ENCODE peak calls at places on chromosomes 12 and 14, in seven cellular contexts. A is left ventricle myocardium inferior; P is WTC11; F is activated effector memory CD4-positive, alpha-beta T cell treated with Interleukin-2 at 50 U/mL for 16 hours; R is aorta; M is occipital lobe; B is Kasumi-1. Y is an unnamed sample.

GRCh38 chr12:49260165-49260564 is 4.7 kb upstream of the TUBA1C start:
- DNase-seq in F (no peak), B (peak), R (no peak), P (no peak), A (no peak), M (no peak), Y (peak)

GRCh38 chr14:24806061-24806678 is 172.2 kb upstream of the GZMB start:
- DNase-seq in F (no peak), A (peak), M (no peak), P (peak), B (peak), R (peak), Y (peak)

GRCh38 chr12:65415826-65416225 is 137.3 kb downstream of the MSRB3 start:
- DNase-seq in R (no peak), F (no peak), P (no peak), M (no peak), A (no peak), B (no peak), Y (peak)

GRCh38 chr12:30989754-30990153 is 63.2 kb downstream of the TSPAN11 start:
- DNase-seq in R (no peak), F (no peak), B (peak), A (peak), P (peak), M (no peak), Y (peak)

GRCh38 chr14:88554458-88555286 is at the start of gene PTPN21:
- DNase-seq in B (no peak), A (peak), P (peak), F (no peak), M (no peak), R (peak), Y (peak)

GRCh38 chr14:55332654-55333570 is 61.7 kb downstream of the FBXO34 start:
- DNase-seq in F (no peak), M (no peak), A (no peak), P (no peak), B (no peak), R (no peak), Y (no peak)

GRCh38 chr14:95683793-95684192 is 2.4 kb upstream of the TCL1B start:
- DNase-seq in M (no peak), P (peak), B (peak), R (no peak), A (no peak), F (no peak), Y (peak)

GRCh38 chr12:93459097-93459496 is 8.2 kb upstream of the MRPL42 start:
- DNase-seq in A (no peak), P (no peak), R (no peak), F (no peak), B (no peak), M (no peak), Y (no peak)

GRCh38 chr12:102043928-102044327 is 17.9 kb downstream of the WASHC3 start:
- DNase-seq in A (no peak), M (no peak), B (no peak), F (no peak), R (no peak), P (no peak), Y (no peak)

GRCh38 chr12:6182279-6182898 is 17.8 kb upstream of the CD9 start:
- DNase-seq in M (peak), F (no peak), A (peak), R (peak), P (no peak), B (no peak), Y (peak)

GRCh38 chr12:123805119-123805518 is 43.0 kb downstream of the DNAH10 start:
- DNase-seq in P (no peak), F (no peak), B (no peak), M (no peak), A (no peak), R (no peak), Y (no peak)

GRCh38 chr12:132411457-132411856 is 78.5 kb upstream of the FBRSL1 start:
- DNase-seq in M (no peak), R (no peak), A (no peak), F (no peak), B (no peak), P (no peak), Y (no peak)

GRCh38 chr14:69685217-69685616 is 73.8 kb downstream of the SUSD6 start:
- DNase-seq in F (peak), P (no peak), M (no peak), R (no peak), A (no peak), B (no peak), Y (peak)

GRCh38 chr14:105087963-105088811 is 23.0 kb upstream of the GPR132 start:
- DNase-seq in P (peak), A (peak), F (no peak), R (peak), M (no peak), B (no peak), Y (peak)

GRCh38 chr12:132761911-132762583 is 415 bp upstream of the ANKLE2 start:
- DNase-seq in M (peak), P (peak), A (peak), F (peak), B (peak), R (peak), Y (peak)

GRCh38 chr12:50732591-50732990 is 31.3 kb upstream of the ATF1 start:
- DNase-seq in A (no peak), F (no peak), B (no peak), R (no peak), P (no peak), M (no peak), Y (peak)

GRCh38 chr14:100317897-100318808 is 5.0 kb upstream of the SLC25A47 start:
- DNase-seq in M (no peak), A (peak), R (peak), B (no peak), F (peak), P (peak), Y (peak)

GRCh38 chr12:13864081-13864673 is 117.2 kb downstream of the GRIN2B start:
- DNase-seq in A (peak), R (peak), B (peak), F (no peak), P (peak), M (peak), Y (peak)

GRCh38 chr12:92412931-92413685 is 267.5 kb upstream of the BTG1 start:
- DNase-seq in M (no peak), P (no peak), B (no peak), R (no peak), A (no peak), F (no peak), Y (peak)

GRCh38 chr14:100138082-100138787 is 21.2 kb downstream of the DEGS2 start:
- DNase-seq in P (no peak), F (no peak), A (no peak), R (no peak), M (no peak), B (no peak), Y (no peak)